ENCODE peak calls at places on chromosomes 6 and 20, in six cellular contexts. G, Y, T, Q, C and R are unnamed samples.

GRCh38 chr6:15752820-15753219 is 90.0 kb upstream of the DTNBP1 start:
- DNase-seq in T (no peak), C (peak), Y (no peak), Q (peak), G (no peak), R (peak)

GRCh38 chr6:159107451-159108260 is 61.5 kb upstream of the FNDC1 start:
- DNase-seq in Y (no peak), G (no peak), C (no peak), T (no peak), Q (no peak), R (no peak)

GRCh38 chr6:125019873-125020272 is 57.6 kb downstream of the RNF217 start:
- DNase-seq in T (no peak), Q (no peak), Y (no peak), G (peak), C (no peak), R (peak)

GRCh38 chr6:135534773-135535380 is 37.3 kb upstream of the AHI1 start:
- DNase-seq in Q (no peak), Y (no peak), C (no peak), G (no peak), T (no peak), R (no peak)

GRCh38 chr6:134253681-134254080 is 64.2 kb downstream of the SGK1 start:
- DNase-seq in Q (peak), Y (no peak), T (no peak), C (no peak), G (no peak), R (peak)

GRCh38 chr6:167588181-167588919 is 238.4 kb upstream of the AFDN start:
- DNase-seq in Q (peak), Y (no peak), G (no peak), C (no peak), T (no peak), R (no peak)

GRCh38 chr6:143559101-143559500 is 47.6 kb upstream of the FUCA2 start:
- DNase-seq in G (no peak), Q (no peak), Y (no peak), C (no peak), T (no peak), R (no peak)

GRCh38 chr20:8152183-8152582 is 20.1 kb downstream of the PLCB1 start:
- DNase-seq in C (no peak), Q (no peak), Y (no peak), G (no peak), T (no peak), R (no peak)

GRCh38 chr6:27684264-27685211 is 211.6 kb upstream of the ZNF184 start:
- DNase-seq in Y (peak), T (peak), C (peak), G (peak), Q (peak), R (peak)

GRCh38 chr6:82953871-82954270 is 111.8 kb downstream of the UBE3D start:
- DNase-seq in C (no peak), T (no peak), G (no peak), Y (no peak), Q (no peak), R (no peak)

GRCh38 chr6:53680489-53680888 is 14.9 kb upstream of the KLHL31 start:
- DNase-seq in G (no peak), Q (no peak), T (no peak), Y (no peak), C (no peak), R (no peak)

GRCh38 chr20:36093025-36093803 is 61.3 kb upstream of the EPB41L1 start:
- DNase-seq in Y (no peak), G (no peak), Q (no peak), C (peak), T (no peak), R (no peak)

GRCh38 chr6:31620586-31621319 is at the start of gene PRRC2A:
- DNase-seq in T (no peak), C (peak), Y (peak), G (peak), Q (no peak), R (peak)

GRCh38 chr6:12605888-12606345 is 110.7 kb upstream of the PHACTR1 start:
- DNase-seq in Q (peak), Y (no peak), T (peak), G (peak), C (peak), R (peak)

GRCh38 chr20:59585714-59586404 is 18.5 kb upstream of the PHACTR3 start:
- DNase-seq in G (no peak), Q (no peak), C (no peak), Y (no peak), T (no peak), R (no peak)

GRCh38 chr6:33828764-33829731 is 25.2 kb upstream of the MLN start:
- DNase-seq in C (no peak), G (no peak), T (no peak), Q (no peak), Y (no peak), R (no peak)

GRCh38 chr6:26205625-26206574 is 118.7 kb downstream of the HFE start:
- DNase-seq in G (no peak), T (no peak), C (no peak), Q (peak), Y (no peak), R (peak)

GRCh38 chr6:7147051-7147671 is 39.4 kb downstream of the RREB1 start:
- DNase-seq in C (no peak), T (no peak), G (no peak), Y (no peak), Q (no peak), R (no peak)

GRCh38 chr6:7145269-7146078 is 37.7 kb downstream of the RREB1 start:
- DNase-seq in Q (no peak), T (no peak), C (no peak), Y (no peak), G (no peak), R (peak)

GRCh38 chr6:7146079-7146828 is 38.5 kb downstream of the RREB1 start:
- DNase-seq in C (no peak), Y (no peak), Q (peak), G (no peak), T (no peak), R (peak)

GRCh38 chr6:7150381-7151064 is 42.8 kb downstream of the RREB1 start:
- DNase-seq in Q (no peak), G (peak), T (no peak), Y (no peak), C (peak), R (peak)

GRCh38 chr6:7148100-7148822 is 40.5 kb downstream of the RREB1 start:
- DNase-seq in G (no peak), Y (no peak), Q (no peak), T (no peak), C (no peak), R (no peak)
- TF ChIP-seq CREB1 in G (no peak), Y (no peak), Q (no peak), T (no peak), C (no peak), R (no peak)

DNA sequence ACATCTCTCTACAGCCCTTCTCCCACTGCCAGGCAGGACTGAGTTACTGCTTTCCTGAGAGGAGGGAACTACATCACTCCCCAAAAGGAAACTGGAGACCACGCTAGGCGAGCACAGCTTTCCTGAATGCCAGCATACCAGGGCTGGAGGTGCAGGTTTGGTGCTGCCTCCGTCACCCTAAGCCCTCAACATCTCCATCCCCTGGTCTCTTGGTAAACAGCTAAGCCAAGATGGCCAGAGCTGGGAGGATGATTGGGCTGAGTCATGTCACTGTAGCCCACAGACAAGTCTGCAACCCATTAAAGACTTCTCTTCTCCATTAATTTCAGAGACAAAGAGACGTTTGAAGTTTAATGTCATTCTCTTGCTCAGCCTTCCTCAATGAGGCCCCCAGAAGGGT is 194.3 kb downstream of the BMP7 start:
- DNase-seq in T (no peak), Q (no peak), C (no peak), G (no peak), Y (no peak), R (no peak)
- TF ChIP-seq CREB1 in T (no peak), Q (no peak), C (no peak), G (no peak), Y (no peak), R (no peak)

DNA sequence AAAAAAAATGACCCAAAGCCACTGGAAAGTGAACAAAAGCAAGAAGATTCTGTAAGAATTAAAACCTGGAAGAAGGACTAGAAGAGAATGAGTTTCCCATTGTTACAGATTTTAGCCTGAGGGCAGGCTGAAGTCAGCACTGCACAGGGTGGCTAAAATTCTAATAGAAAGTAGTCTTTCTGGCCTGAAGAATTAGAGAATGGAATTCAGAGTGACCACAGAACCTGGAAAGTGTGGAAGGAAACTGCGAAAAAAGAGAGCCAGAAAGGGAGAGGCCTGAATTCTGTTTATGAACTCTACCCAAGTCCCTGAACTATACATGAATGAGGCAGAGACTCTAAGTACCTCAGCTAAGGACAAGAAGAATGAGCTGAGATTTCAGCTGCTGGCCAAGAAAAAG is 38.9 kb upstream of the FILIP1 start:
- DNase-seq in G (no peak), Y (no peak), T (no peak), Q (no peak), C (no peak), R (no peak)
- TF ChIP-seq CREB1 in G (no peak), Y (no peak), T (no peak), Q (no peak), C (no peak), R (no peak)

GRCh38 chr20:1033751-1034419 is 31.8 kb upstream of the RSPO4 start:
- DNase-seq in G (no peak), Q (no peak), T (no peak), Y (no peak), C (peak), R (no peak)
- TF ChIP-seq CREB1 in G (no peak), Q (no peak), T (no peak), Y (no peak), C (no peak), R (no peak)

GRCh38 chr6:3893914-3894313 is 44.7 kb downstream of the FAM50B start:
- DNase-seq in Y (no peak), Q (no peak), C (no peak), T (no peak), G (no peak), R (no peak)

GRCh38 chr6:3895303-3895635 is 46.1 kb downstream of the FAM50B start:
- DNase-seq in Y (no peak), T (no peak), Q (no peak), C (no peak), G (no peak), R (no peak)

GRCh38 chr6:3895805-3896204 is 46.6 kb downstream of the FAM50B start:
- DNase-seq in Q (no peak), T (no peak), C (no peak), Y (no peak), G (no peak), R (no peak)

GRCh38 chr6:3893487-3893886 is 44.3 kb downstream of the FAM50B start:
- DNase-seq in Q (no peak), G (no peak), T (no peak), Y (no peak), C (no peak), R (no peak)

GRCh38 chr6:3894535-3895302 is 45.5 kb downstream of the FAM50B start:
- DNase-seq in G (no peak), T (no peak), Y (no peak), C (no peak), Q (no peak), R (peak)
- TF ChIP-seq CREB1 in G (no peak), T (no peak), Y (no peak), C (no peak), Q (no peak), R (no peak)

DNA sequence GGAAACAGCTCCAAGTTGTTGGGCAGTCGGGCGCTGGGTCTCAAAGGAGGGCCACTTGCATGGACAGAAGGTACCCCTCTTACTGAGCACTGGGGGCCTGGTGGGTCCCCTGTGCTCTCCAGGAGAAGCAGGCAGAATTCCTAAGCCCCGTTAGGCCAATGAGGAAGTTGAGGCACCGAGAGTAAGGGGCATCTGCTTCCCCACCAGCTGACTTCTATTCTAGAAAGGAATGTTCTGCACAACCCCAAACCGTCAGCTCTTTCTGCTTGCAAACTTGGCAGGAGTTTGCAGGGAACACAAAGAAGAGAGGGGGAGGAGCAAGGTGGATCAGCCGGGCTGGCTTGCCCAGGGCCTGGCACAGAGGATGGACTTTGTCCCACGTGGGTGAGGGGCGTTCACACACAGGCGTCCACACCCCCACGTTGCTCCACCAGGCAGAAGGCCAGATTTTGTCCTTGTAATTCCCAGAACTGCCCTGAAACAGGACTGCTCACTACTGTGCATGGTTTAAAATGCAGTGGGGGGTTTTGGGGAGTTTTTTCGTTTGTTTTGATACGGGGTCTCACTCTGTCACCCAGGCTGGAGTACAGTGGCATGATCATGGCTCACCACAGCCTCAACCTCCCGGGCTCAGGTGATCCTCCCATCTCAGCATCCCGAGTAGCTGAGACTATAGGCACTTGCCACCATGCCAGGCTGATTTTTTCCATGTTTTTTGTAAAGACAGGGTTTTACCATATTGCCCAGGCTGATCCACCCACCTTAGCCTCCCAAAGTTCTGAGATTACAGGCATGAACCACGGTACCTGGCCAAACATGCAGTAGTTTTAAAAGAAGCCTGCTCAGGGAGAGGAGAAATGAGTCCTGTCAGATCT is 93.3 kb downstream of the SNX5 start:
- DNase-seq in C (no peak), T (no peak), Y (no peak), G (no peak), Q (peak), R (no peak)
- TF ChIP-seq CREB1 in C (no peak), T (no peak), Y (no peak), G (no peak), Q (no peak), R (no peak)

DNA sequence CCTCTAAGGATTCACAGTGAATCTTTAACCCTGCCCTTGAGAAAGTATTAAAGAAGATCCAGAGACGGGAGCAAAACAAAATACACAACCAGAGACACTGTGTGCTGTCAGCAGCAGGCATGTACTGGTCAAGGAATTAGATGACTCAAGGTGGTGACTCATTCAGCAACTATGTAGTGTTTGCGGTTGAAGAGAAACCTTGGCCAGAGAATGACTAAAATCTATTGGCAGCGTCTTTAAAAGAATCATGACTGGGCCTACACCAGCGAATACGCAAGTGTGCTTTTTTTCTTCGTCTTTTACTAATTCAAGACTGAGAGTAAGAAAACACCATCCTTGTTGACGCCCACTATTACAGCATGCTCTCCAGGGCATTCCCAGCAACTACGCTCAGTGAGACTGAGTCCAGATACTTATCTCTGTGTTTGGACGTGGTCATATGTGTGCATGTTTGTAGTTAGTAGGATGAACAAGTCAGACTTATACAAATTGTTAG is 72.4 kb upstream of the BACH2 start:
- DNase-seq in Q (peak), C (peak), G (no peak), Y (peak), T (peak), R (peak)
- TF ChIP-seq CREB1 in Q (no peak), C (peak), G (no peak), Y (no peak), T (peak), R (no peak)

GRCh38 chr20:23340524-23340923 is 10.1 kb upstream of the NXT1 start:
- DNase-seq in Y (no peak), C (peak), G (peak), Q (peak), T (no peak), R (peak)
- TF ChIP-seq CREB1 in Y (no peak), C (no peak), G (no peak), Q (no peak), T (no peak), R (no peak)